ENCODE peak calls at places on chromosomes 5 and 9, in seven cellular contexts. T is Panc1, Z is GM12891, L is H7, B is myocyte, W is HTR-8/SVneo, N is GM04503. V is an unnamed sample.

GRCh38 chr9:91433180-91433579 is 9.5 kb upstream of the NFIL3 start:
- DNase-seq in L (no peak), B (peak; percentile 89), T (peak; percentile 65), Z (no peak), N (peak; percentile 76), W (no peak), V (peak; percentile 83)

GRCh38 chr9:137070906-137071275 is 534 bp upstream of the SAPCD2 start:
- DNase-seq in Z (no peak), N (no peak), T (no peak), L (no peak), W (no peak), B (peak; percentile 41), V (no peak)

GRCh38 chr5:31680528-31680927 is 41.6 kb downstream of the PDZD2 start:
- DNase-seq in T (no peak), L (no peak), B (no peak), N (no peak), Z (no peak), W (no peak), V (no peak)

GRCh38 chr9:127014210-127014609 is 99.6 kb downstream of the RALGPS1 start:
- DNase-seq in L (no peak), N (no peak), W (no peak), B (no peak), Z (no peak), T (no peak), V (no peak)

GRCh38 chr5:77211691-77212047 is 1.2 kb downstream of the PDE8B start:
- DNase-seq in L (no peak), W (no peak), N (no peak), T (no peak), B (no peak), Z (no peak), V (no peak)

GRCh38 chr5:79408028-79408427 is 105.9 kb downstream of the HOMER1 start:
- DNase-seq in L (no peak), W (no peak), N (no peak), T (no peak), B (no peak), Z (no peak), V (no peak)

GRCh38 chr9:87336914-87337333 is 160.7 kb upstream of the DAPK1 start:
- DNase-seq in W (peak; percentile 34), T (peak; percentile 10), B (peak; percentile 85), N (no peak), L (peak; percentile 46), Z (no peak), V (peak; percentile 41)

GRCh38 chr5:174189638-174190037 is 144.1 kb downstream of the NSG2 start:
- DNase-seq in W (no peak), Z (no peak), B (no peak), L (no peak), T (no peak), N (no peak), V (no peak)

GRCh38 chr9:2241875-2242741 is 227.0 kb downstream of the SMARCA2 start:
- DNase-seq in W (peak; percentile 70), T (no peak), B (peak; percentile 85), N (peak; percentile 59), Z (peak; percentile 43), L (peak; percentile 84), V (peak; percentile 65)

GRCh38 chr5:72599519-72600400 is 92.5 kb upstream of the ZNF366 start:
- DNase-seq in N (no peak), L (no peak), B (no peak), T (no peak), W (no peak), Z (no peak), V (no peak)

GRCh38 chr9:123990427-123990826 is 21.1 kb upstream of the LHX2 start:
- DNase-seq in B (no peak), Z (no peak), N (no peak), L (peak; percentile 51), T (no peak), W (no peak), V (no peak)

GRCh38 chr9:98795970-98796363 is 388 bp downstream of the ANKS6 start:
- DNase-seq in B (peak; percentile 34), Z (no peak), N (no peak), W (no peak), T (no peak), L (peak; percentile 86), V (no peak)

GRCh38 chr5:83472213-83472507 is 616 bp downstream of the VCAN start:
- DNase-seq in N (no peak), Z (no peak), B (no peak), L (peak; percentile 34), W (no peak), T (no peak), V (no peak)

GRCh38 chr5:2207109-2207399 is 324.3 kb upstream of the IRX4 start:
- DNase-seq in B (no peak), T (no peak), N (no peak), W (no peak), Z (no peak), L (no peak), V (no peak)

GRCh38 chr9:98010450-98010849 is 27.3 kb downstream of the ANP32B start:
- DNase-seq in L (peak; percentile 60), N (no peak), Z (peak; percentile 42), T (no peak), W (no peak), B (peak; percentile 29), V (no peak)

GRCh38 chr5:109105631-109106267 is 304.0 kb downstream of the PJA2 start:
- DNase-seq in W (peak; percentile 5), B (peak; percentile 57), T (peak; percentile 57), Z (no peak), N (peak; percentile 90), L (no peak), V (peak; percentile 86)

GRCh38 chr9:23342296-23342695 is 483.7 kb downstream of the ELAVL2 start:
- DNase-seq in B (no peak), T (no peak), Z (no peak), W (peak; percentile 3), N (no peak), L (no peak), V (no peak)

GRCh38 chr9:133509179-133510083 is 15.3 kb downstream of the MYMK start:
- DNase-seq in N (no peak), W (peak; percentile 24), T (no peak), B (peak; percentile 82), L (peak; percentile 93), Z (no peak), V (no peak)

GRCh38 chr5:34620185-34620584 is 35.9 kb upstream of the RAI14 start:
- DNase-seq in Z (no peak), W (no peak), N (no peak), B (no peak), T (no peak), L (no peak), V (no peak)

GRCh38 chr5:58649716-58650115 is 66.8 kb downstream of the RAB3C start:
- DNase-seq in N (no peak), B (no peak), Z (no peak), W (no peak), L (no peak), T (no peak), V (no peak)

GRCh38 chr5:23571059-23571458 is 63.6 kb downstream of the PRDM9 start:
- DNase-seq in W (no peak), Z (no peak), T (no peak), B (no peak), N (no peak), L (no peak), V (no peak)

GRCh38 chr5:108557686-108558085 is 175.8 kb upstream of the FBXL17 start:
- DNase-seq in Z (no peak), W (no peak), L (no peak), B (no peak), N (no peak), T (no peak), V (no peak)

GRCh38 chr5:58266402-58266801 is 193.5 kb downstream of the PLK2 start:
- DNase-seq in Z (no peak), B (no peak), N (no peak), W (no peak), L (no peak), T (no peak), V (no peak)

GRCh38 chr5:23013395-23013994 is 160.4 kb upstream of the CDH12 start:
- DNase-seq in T (no peak), W (no peak), B (no peak), N (no peak), L (no peak), Z (no peak), V (no peak)

GRCh38 chr9:94156549-94157407 is 72.5 kb downstream of the PTPDC1 start:
- DNase-seq in T (no peak), Z (no peak), W (no peak), L (no peak), N (no peak), B (peak; percentile 63), V (peak; percentile 54)